ENCODE peak calls at places on chromosome X, in five cellular contexts. I is mesendoderm, W is H9, O is IMR-90, G is mesenchymal stem cell. A is an unnamed sample.

GRCh38 chrX:143455045-143455444 is 62.2 kb downstream of the SPANXN3 start:
- DNase-seq in I (no peak), W (no peak), O (no peak), G (no peak), A (no peak)

GRCh38 chrX:106730385-106730784 is 3.9 kb downstream of the RNF128 start:
- DNase-seq in I (no peak), W (no peak), O (peak; percentile 22), G (no peak), A (no peak)

GRCh38 chrX:65689377-65689776 is 21.9 kb downstream of the MSN start:
- DNase-seq in I (peak; percentile 74), W (no peak), O (no peak), G (no peak), A (no peak)

GRCh38 chrX:14039344-14039743 is 9.7 kb upstream of the GEMIN8 start:
- DNase-seq in I (peak; percentile 34), W (no peak), O (peak; percentile 37), G (peak; percentile 29), A (peak; percentile 36)

GRCh38 chrX:17374619-17375360 is at the start of gene NHS:
- DNase-seq in I (peak; percentile 89), W (peak; percentile 87), O (peak; percentile 63), G (peak; percentile 13), A (peak; percentile 70)

GRCh38 chrX:38654302-38654701 is 93.0 kb downstream of the TSPAN7 start:
- DNase-seq in I (peak; percentile 50), W (no peak), O (peak; percentile 14), G (peak; percentile 23), A (no peak)

GRCh38 chrX:68588653-68589371 is 58.7 kb upstream of the STARD8 start:
- DNase-seq in I (no peak), W (no peak), O (peak; percentile 1), G (no peak), A (no peak)

GRCh38 chrX:38699116-38699515 is 102.1 kb upstream of the MID1IP1 start:
- DNase-seq in I (no peak), W (no peak), O (no peak), G (no peak), A (no peak)

GRCh38 chrX:12979630-12980015 is 4.7 kb downstream of the TMSB4X start:
- DNase-seq in I (no peak), W (no peak), O (peak; percentile 30), G (peak; percentile 44), A (no peak)

GRCh38 chrX:39576081-39576701 is 521.6 kb downstream of the BCOR start:
- DNase-seq in I (no peak), W (peak; percentile 36), O (no peak), G (no peak), A (no peak)

GRCh38 chrX:71111141-71111843 is at the start of gene IL2RG:
- DNase-seq in I (no peak), W (no peak), O (no peak), G (no peak), A (no peak)

GRCh38 chrX:154595559-154595958 is 10.6 kb downstream of the CTAG1A start:
- DNase-seq in I (peak; percentile 2), W (no peak), O (no peak), G (peak; percentile 3), A (no peak)

GRCh38 chrX:2498781-2499302 is 1.9 kb downstream of the DHRSX start:
- DNase-seq in I (peak; percentile 37), W (no peak), O (peak; percentile 18), G (peak; percentile 59), A (no peak)

GRCh38 chrX:41666251-41666650 is 22.5 kb upstream of the GPR34 start:
- DNase-seq in I (no peak), W (no peak), O (peak; percentile 36), G (no peak), A (no peak)

GRCh38 chrX:13897571-13897970 is 80.7 kb upstream of the GPM6B start:
- DNase-seq in I (no peak), W (no peak), O (no peak), G (no peak), A (no peak)

GRCh38 chrX:66632986-66633385 is 5.9 kb downstream of the EDA2R start:
- DNase-seq in I (no peak), W (no peak), O (peak; percentile 35), G (no peak), A (no peak)

GRCh38 chrX:103362504-103362903 is 6.2 kb downstream of the TCEAL9 start:
- DNase-seq in I (peak; percentile 89), W (no peak), O (peak; percentile 57), G (peak; percentile 34), A (no peak)

GRCh38 chrX:77875372-77875771 is 19.9 kb downstream of the MAGT1 start:
- DNase-seq in I (no peak), W (no peak), O (no peak), G (no peak), A (no peak)

GRCh38 chrX:16882188-16882587 is 12.0 kb upstream of the RBBP7 start:
- DNase-seq in I (no peak), W (no peak), O (peak; percentile 25), G (peak; percentile 30), A (no peak)

GRCh38 chrX:38151426-38151825 is 69.2 kb downstream of the SRPX start:
- DNase-seq in I (no peak), W (no peak), O (peak; percentile 34), G (peak; percentile 28), A (no peak)

GRCh38 chrX:107541244-107541643 is 87.1 kb upstream of the PRPS1 start:
- DNase-seq in I (no peak), W (no peak), O (peak; percentile 52), G (peak; percentile 43), A (no peak)

GRCh38 chrX:69762340-69762739 is 146.4 kb downstream of the EDA start:
- DNase-seq in I (no peak), W (no peak), O (no peak), G (no peak), A (no peak)

GRCh38 chrX:133214316-133214715 is 3.8 kb downstream of the TFDP3 start:
- DNase-seq in I (no peak), W (no peak), O (no peak), G (no peak), A (no peak)

GRCh38 chrX:10568428-10568827 is 52.0 kb downstream of the MID1 start:
- DNase-seq in I (no peak), W (no peak), O (no peak), G (no peak), A (no peak)

GRCh38 chrX:36241397-36241796 is 321.9 kb downstream of the CFAP47 start:
- DNase-seq in I (peak; percentile 38), W (peak; percentile 32), O (no peak), G (no peak), A (no peak)

GRCh38 chrX:40576291-40576690 is 4.5 kb upstream of the ATP6AP2 start:
- DNase-seq in I (no peak), W (no peak), O (no peak), G (peak; percentile 4), A (no peak)
- H3K4ac ChIP-seq in I (no peak overlapping the region), W (no peak overlapping the region), O (no peak overlapping the region), G (no peak overlapping the region), A (no peak overlapping the region)

GRCh38 chrX:152899874-152900719 is 2.2 kb downstream of the ZNF185 start:
- DNase-seq in I (no peak), W (no peak), O (no peak), G (no peak), A (no peak)

GRCh38 chrX:152900937-152901445 is 3.1 kb downstream of the ZNF185 start:
- DNase-seq in I (no peak), W (no peak), O (no peak), G (no peak), A (no peak)

GRCh38 chrX:152903589-152903988 is 5.7 kb downstream of the ZNF185 start:
- DNase-seq in I (no peak), W (no peak), O (no peak), G (no peak), A (no peak)

GRCh38 chrX:152902502-152902820 is 4.6 kb downstream of the ZNF185 start:
- DNase-seq in I (no peak), W (no peak), O (no peak), G (no peak), A (no peak)

DNA sequence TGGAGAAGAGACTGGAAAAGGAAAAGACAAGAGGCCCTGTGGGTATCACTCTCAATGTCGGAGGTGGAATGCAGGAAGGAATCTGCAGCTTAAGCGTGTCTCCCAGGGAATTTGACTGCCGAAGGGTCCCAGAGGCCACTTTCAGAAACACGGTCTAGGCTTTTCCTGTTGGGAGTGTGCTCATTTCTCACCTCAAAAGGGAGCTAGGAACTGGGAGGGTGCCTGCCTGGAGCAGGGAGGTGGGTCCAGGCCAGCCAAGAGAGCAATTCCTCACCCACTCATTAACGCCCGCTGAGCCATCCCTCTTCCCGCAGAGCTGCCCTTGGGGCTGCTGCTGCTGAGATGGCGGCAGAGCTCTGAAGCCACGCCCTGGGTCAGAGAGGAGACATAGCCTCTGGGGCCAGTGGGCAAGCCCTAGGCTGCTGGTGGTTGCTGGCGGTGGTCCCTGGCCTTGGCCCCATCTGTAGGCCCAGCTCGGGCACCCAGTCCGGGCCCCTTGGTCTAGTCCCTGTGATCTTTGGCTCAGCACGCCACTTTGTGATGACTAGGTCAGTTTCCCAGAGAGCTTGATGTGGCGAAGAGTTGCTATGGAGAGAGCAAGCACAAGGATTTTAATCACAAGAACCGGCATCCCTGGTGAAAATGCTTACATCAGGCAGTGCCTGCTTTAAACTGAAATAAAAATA is 4.1 kb downstream of the ZNF185 start:
- DNase-seq in I (peak; percentile 58), W (no peak), O (no peak), G (no peak), A (no peak)
- H3K4ac ChIP-seq in I (no peak overlapping the region), W (no peak overlapping the region), O (no peak overlapping the region), G (no peak overlapping the region), A (no peak overlapping the region)

GRCh38 chrX:19342331-19342906 is 1.3 kb upstream of the PDHA1 start:
- DNase-seq in I (no peak), W (no peak), O (peak; percentile 34), G (no peak), A (no peak)

GRCh38 chrX:19347916-19348315 is 4.2 kb downstream of the PDHA1 start:
- DNase-seq in I (no peak), W (no peak), O (peak; percentile 25), G (no peak), A (no peak)

GRCh38 chrX:19343462-19344206 is at the start of gene PDHA1:
- DNase-seq in I (peak; percentile 93), W (peak; percentile 91), O (peak; percentile 87), G (peak; percentile 92), A (peak; percentile 82)

GRCh38 chrX:19343085-19343461 is 654 bp upstream of the PDHA1 start:
- DNase-seq in I (no peak), W (no peak), O (no peak), G (no peak), A (peak; percentile 9)

DNA sequence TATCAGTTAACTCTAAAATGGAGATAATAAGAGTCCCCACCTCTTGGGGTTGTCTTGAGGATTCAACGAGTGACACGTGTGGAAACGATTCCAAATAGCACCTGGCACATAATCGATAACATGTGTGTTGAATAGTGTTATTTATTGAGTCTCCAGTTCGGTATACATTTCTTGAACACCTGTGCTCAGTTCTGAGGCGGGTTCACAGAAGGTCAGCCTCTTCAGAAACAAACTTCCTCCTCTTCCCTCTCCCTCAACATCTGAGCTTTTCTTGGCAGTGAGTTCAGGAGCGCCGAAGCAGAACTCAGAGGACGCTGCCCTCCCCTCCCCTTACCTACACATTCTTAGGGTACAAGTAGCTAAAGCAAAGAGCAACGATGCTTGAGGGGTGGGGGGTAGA is 934 bp downstream of the PDHA1 start:
- DNase-seq in I (no peak), W (no peak), O (no peak), G (no peak), A (no peak)
- H3K4ac ChIP-seq in I (no peak overlapping the region), W (no peak overlapping the region), O (no peak overlapping the region), G (no peak overlapping the region), A (no peak overlapping the region)

DNA sequence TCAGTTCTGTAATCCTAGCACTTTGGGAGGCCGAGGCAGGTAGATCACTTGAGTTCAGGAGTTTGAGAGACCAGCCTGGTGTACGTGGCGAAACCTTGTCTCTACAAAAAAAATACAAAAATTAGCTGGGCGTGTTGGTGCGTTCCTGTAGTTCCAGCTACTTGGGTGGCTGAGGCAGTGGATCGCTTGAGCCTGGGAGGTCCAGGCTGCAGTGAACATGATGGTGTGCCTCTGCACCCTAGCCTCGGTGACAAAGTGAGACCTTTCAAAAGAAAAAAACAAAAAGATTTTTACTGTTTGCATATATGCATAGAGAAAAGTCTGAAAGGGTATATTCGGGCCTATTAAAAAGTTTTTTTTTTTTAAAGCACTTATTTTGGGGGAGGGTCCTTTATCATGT is 76.1 kb downstream of the KDM6A start:
- DNase-seq in I (no peak), W (no peak), O (no peak), G (no peak), A (no peak)
- H3K4ac ChIP-seq in I (no peak overlapping the region), W (no peak overlapping the region), O (no peak overlapping the region), G (no peak overlapping the region), A (no peak overlapping the region)

A was measured in neuronal stem cell.